ENCODE peak calls at places on chromosomes 3 and 15, in four cellular contexts. Q, W, O and C are unnamed samples.

GRCh38 chr3:24242012-24242698 is 252.5 kb downstream of the THRB start:
- DNase-seq in Q (no peak), W (no peak), O (no peak), C (no peak)

GRCh38 chr15:69439623-69440022 is 13.0 kb upstream of the RPLP1 start:
- DNase-seq in Q (no peak), W (no peak), O (no peak), C (no peak)

GRCh38 chr15:94287794-94288246 is 56.5 kb downstream of the MCTP2 start:
- DNase-seq in Q (no peak), W (no peak), O (no peak), C (no peak)

GRCh38 chr3:110384601-110385000 is 687.0 kb upstream of the NECTIN3 start:
- DNase-seq in Q (no peak), W (no peak), O (no peak), C (no peak)

GRCh38 chr3:12886736-12887135 is 45.4 kb upstream of the RPL32 start:
- DNase-seq in Q (no peak), W (no peak), O (no peak), C (no peak)

GRCh38 chr3:179063945-179064560 is 7.6 kb downstream of the ZMAT3 start:
- DNase-seq in Q (no peak), W (no peak), O (no peak), C (no peak)

GRCh38 chr3:16374047-16375019 is 109.3 kb downstream of the OXNAD1 start:
- DNase-seq in Q (no peak), W (no peak), O (no peak), C (no peak)

GRCh38 chr15:38072507-38073277 is 138.3 kb downstream of the TMCO5A start:
- DNase-seq in Q (no peak), W (no peak), O (peak), C (no peak)

GRCh38 chr15:101142711-101143110 is 109.1 kb downstream of the CHSY1 start:
- DNase-seq in Q (no peak), W (no peak), O (no peak), C (no peak)

GRCh38 chr15:77025066-77025435 is 30.1 kb downstream of the PSTPIP1 start:
- DNase-seq in Q (no peak), W (no peak), O (no peak), C (no peak)

GRCh38 chr15:43225201-43225949 is 4.6 kb upstream of the EPB42 start:
- DNase-seq in Q (peak), W (no peak), O (peak), C (no peak)

GRCh38 chr3:58152225-58153015 is 58.4 kb downstream of the DNASE1L3 start:
- DNase-seq in Q (no peak), W (no peak), O (no peak), C (no peak)

GRCh38 chr15:80489030-80489594 is 84.9 kb downstream of the ARNT2 start:
- DNase-seq in Q (no peak), W (no peak), O (no peak), C (no peak)

GRCh38 chr3:100277255-100277800 is 16.5 kb downstream of the TBC1D23 start:
- DNase-seq in Q (no peak), W (no peak), O (no peak), C (no peak)

GRCh38 chr3:132966374-132966773 is 71.8 kb upstream of the TMEM108 start:
- DNase-seq in Q (no peak), W (no peak), O (no peak), C (no peak)

GRCh38 chr3:159914421-159914820 is 74.2 kb upstream of the IL12A start:
- DNase-seq in Q (no peak), W (no peak), O (no peak), C (no peak)

GRCh38 chr3:142976621-142977398 is 13.3 kb upstream of the PAQR9 start:
- DNase-seq in Q (no peak), W (no peak), O (peak), C (no peak)

GRCh38 chr3:37221407-37221806 is 47.0 kb upstream of the LRRFIP2 start:
- DNase-seq in Q (no peak), W (no peak), O (peak), C (no peak)

GRCh38 chr15:51672913-51673857 is 8.1 kb upstream of the SCG3 start:
- DNase-seq in Q (no peak), W (no peak), O (no peak), C (no peak)

GRCh38 chr3:177525987-177526712 is 328.9 kb upstream of the TBL1XR1 start:
- DNase-seq in Q (no peak), W (no peak), O (no peak), C (no peak)

GRCh38 chr3:172153335-172153861 is 114.0 kb downstream of the FNDC3B start:
- DNase-seq in Q (peak), W (peak), O (peak), C (no peak)

GRCh38 chr15:83848315-83849050 is 194.6 kb downstream of the ADAMTSL3 start:
- DNase-seq in Q (no peak), W (no peak), O (peak), C (no peak)

GRCh38 chr3:58112185-58112535 is 98.6 kb downstream of the DNASE1L3 start:
- DNase-seq in Q (no peak), W (no peak), O (no peak), C (no peak)

GRCh38 chr3:146581877-146582508 is 23.2 kb downstream of the PLSCR5 start:
- DNase-seq in Q (no peak), W (no peak), O (no peak), C (no peak)

GRCh38 chr3:159189994-159190669 is 388.3 kb downstream of the MFSD1 start:
- DNase-seq in Q (no peak), W (no peak), O (no peak), C (no peak)

GRCh38 chr15:23642413-23643044 is 5.1 kb downstream of the MAGEL2 start:
- DNase-seq in Q (no peak), W (no peak), O (peak), C (no peak)

GRCh38 chr15:51589881-51590570 is 32.5 kb downstream of the DMXL2 start:
- DNase-seq in Q (no peak), W (no peak), O (no peak), C (peak)